ENCODE peak calls at places on chromosomes 3 and 15, in five cellular contexts. J is activated naive CD4-positive, alpha-beta T cell treated with Interleukin-2 at 50 U/mL for 16 hours; N is stimulated activated naive CD8-positive, alpha-beta T cell treated with anti-CD3 and anti-CD28 coated beads, Interleukin-15, Interleukin-2, amounts not matched to agents 100 U/mL and 50 U/mL, for 24 hours; I is hepatic stellate cell; O is putamen. C is an unnamed sample.

GRCh38 chr3:27720029-27720518 is 2.0 kb downstream of the EOMES start:
- DNase-seq in J (no peak), O (no peak), N (no peak), I (no peak), C (no peak)

GRCh38 chr3:44070841-44071240 is 170.8 kb upstream of the TOPAZ1 start:
- DNase-seq in N (no peak), I (no peak), O (no peak), J (no peak), C (no peak)

GRCh38 chr15:39376371-39376909 is 204.4 kb upstream of the THBS1 start:
- DNase-seq in O (no peak), N (no peak), I (no peak), J (no peak), C (no peak)

GRCh38 chr3:77313843-77314242 is 273.9 kb downstream of the ROBO2 start:
- DNase-seq in J (no peak), N (no peak), O (no peak), I (no peak), C (no peak)

GRCh38 chr15:57382222-57382621 is 5.9 kb downstream of the CGNL1 start:
- DNase-seq in O (no peak), J (no peak), I (no peak), N (no peak), C (no peak)

GRCh38 chr15:78934063-78935023 is 10.5 kb downstream of the CTSH start:
- DNase-seq in O (no peak), J (no peak), I (no peak), N (no peak), C (no peak)

GRCh38 chr3:64220161-64220560 is 5.1 kb downstream of the PRICKLE2 start:
- DNase-seq in I (peak), O (no peak), N (no peak), J (no peak), C (no peak)

GRCh38 chr3:185029071-185029470 is 123.8 kb downstream of the C3orf70 start:
- DNase-seq in I (no peak), J (no peak), O (no peak), N (no peak), C (no peak)

GRCh38 chr15:77966540-77967290 is 110.8 kb downstream of the TBC1D2B start:
- DNase-seq in I (peak), J (peak), O (peak), N (peak), C (no peak)

GRCh38 chr3:186267758-186268157 is 94.3 kb downstream of the DGKG start:
- DNase-seq in O (no peak), N (no peak), J (no peak), I (no peak), C (no peak)

GRCh38 chr3:49780080-49780967 is 6.0 kb downstream of the IP6K1 start:
- DNase-seq in N (no peak), J (no peak), I (no peak), O (no peak), C (no peak)

GRCh38 chr3:51997935-51998596 is 2.4 kb upstream of the RPL29 start:
- DNase-seq in J (no peak), N (no peak), O (peak), I (no peak), C (no peak)

GRCh38 chr3:74643636-74644035 is 29.2 kb upstream of the CNTN3 start:
- DNase-seq in N (no peak), J (no peak), I (no peak), O (no peak), C (no peak)

GRCh38 chr15:62564889-62565288 is 399.8 kb upstream of the C2CD4B start:
- DNase-seq in O (no peak), I (no peak), N (no peak), J (no peak), C (no peak)

GRCh38 chr15:82918607-82919230 is 33.8 kb downstream of the HOMER2 start:
- DNase-seq in J (no peak), N (no peak), I (no peak), O (no peak), C (no peak)

GRCh38 chr15:89129123-89129815 is 41.0 kb downstream of the ABHD2 start:
- DNase-seq in N (peak), O (no peak), I (no peak), J (peak), C (no peak)

GRCh38 chr3:149634573-149634972 is 23.3 kb downstream of the WWTR1 start:
- DNase-seq in O (no peak), N (no peak), J (no peak), I (no peak), C (no peak)

GRCh38 chr3:174342206-174342605 is 516.9 kb upstream of the NAALADL2 start:
- DNase-seq in I (no peak), N (no peak), O (no peak), J (no peak), C (no peak)

GRCh38 chr3:33218446-33219174 is at the start of gene SUSD5:
- DNase-seq in N (peak), O (peak), I (peak), J (no peak), C (no peak)

GRCh38 chr15:63583027-63583426 is 14.2 kb upstream of the FBXL22 start:
- DNase-seq in N (no peak), O (no peak), J (no peak), I (peak), C (no peak)

GRCh38 chr3:52222319-52223221 is 2.9 kb downstream of the TLR9 start:
- DNase-seq in I (no peak), J (no peak), N (no peak), O (no peak), C (no peak)

GRCh38 chr15:81184188-81184587 is 12.5 kb upstream of the IL16 start:
- DNase-seq in I (no peak), N (no peak), J (no peak), O (no peak), C (no peak)

GRCh38 chr15:83815506-83815905 is 161.6 kb downstream of the ADAMTSL3 start:
- DNase-seq in I (no peak), N (no peak), O (no peak), J (no peak), C (no peak)

GRCh38 chr15:71547066-71547465 is 263.3 kb upstream of the NR2E3 start:
- DNase-seq in O (no peak), I (no peak), N (no peak), J (no peak), C (no peak)

GRCh38 chr3:31958721-31959152 is 22.3 kb downstream of the OSBPL10 start:
- DNase-seq in O (no peak), N (no peak), J (no peak), I (no peak), C (no peak)

GRCh38 chr3:42537350-42537749 is 34.9 kb downstream of the VIPR1 start:
- DNase-seq in I (no peak), N (no peak), O (no peak), J (no peak), C (no peak)

GRCh38 chr15:75694241-75695182 is 18.1 kb downstream of the CSPG4 start:
- DNase-seq in N (peak), J (no peak), I (peak), O (no peak), C (peak)

GRCh38 chr3:42014443-42014945 is 52.6 kb upstream of the ULK4 start:
- DNase-seq in N (no peak), I (no peak), J (no peak), O (no peak), C (no peak)

GRCh38 chr3:127019449-127019848 is 36.5 kb downstream of the PLXNA1 start:
- DNase-seq in N (no peak), J (no peak), I (peak), O (no peak), C (no peak)

GRCh38 chr15:79179108-79179561 is 88.6 kb upstream of the RASGRF1 start:
- DNase-seq in I (no peak), J (no peak), N (no peak), O (no peak), C (no peak)

GRCh38 chr3:129592362-129593150 is 13.9 kb downstream of the PLXND1 start:
- DNase-seq in I (peak), N (no peak), J (no peak), O (no peak), C (no peak)

GRCh38 chr3:112247351-112247750 is 46.7 kb downstream of the SLC9C1 start:
- DNase-seq in I (no peak), N (no peak), O (no peak), J (no peak), C (no peak)

GRCh38 chr3:173440431-173440990 is 43.0 kb downstream of the NLGN1 start:
- DNase-seq in O (no peak), I (no peak), J (no peak), N (no peak), C (no peak)

GRCh38 chr15:81151389-81151788 is 17.3 kb downstream of the CFAP161 start:
- DNase-seq in N (no peak), J (no peak), O (no peak), I (no peak), C (no peak)

GRCh38 chr15:71686221-71687050 is 123.9 kb upstream of the NR2E3 start:
- DNase-seq in I (no peak), J (no peak), O (no peak), N (no peak), C (no peak)

C was measured in smooth muscle cell of the brain vasculature.